ENCODE peak calls at places on chromosomes 12 and 14, in nine cellular contexts. One of them, this sample, is unnamed.

GRCh38 chr14:81192594-81192993 is 28.2 kb downstream of the GTF2A1 start:
- DNase-seq in cardiac septum: no peak
- DNase-seq in adrenal gland: no peak
- DNase-seq in fibroblast of pulmonary artery: no peak
- DNase-seq in AG04450: no peak
- DNase-seq in tibial nerve: no peak
- DNase-seq in stimulated activated CD4-positive, alpha-beta T cell treated with anti-CD3 and anti-CD28 coated beads, Interleukin-2, amount 100 ng/mL, for 48 hours: no peak
- DNase-seq in HAP-1: no peak
- DNase-seq in activated naive CD4-positive, alpha-beta T cell: no peak
- DNase-seq in this sample: no peak

GRCh38 chr14:37515761-37516160 is 79.3 kb downstream of the FOXA1 start:
- DNase-seq in HAP-1: no peak
- DNase-seq in cardiac septum: no peak
- DNase-seq in stimulated activated CD4-positive, alpha-beta T cell treated with anti-CD3 and anti-CD28 coated beads, Interleukin-2, amount 100 ng/mL, for 48 hours: no peak
- DNase-seq in tibial nerve: no peak
- DNase-seq in fibroblast of pulmonary artery: no peak
- DNase-seq in AG04450: no peak
- DNase-seq in activated naive CD4-positive, alpha-beta T cell: no peak
- DNase-seq in adrenal gland: no peak
- DNase-seq in this sample: no peak

GRCh38 chr12:69648476-69648875 is 37.8 kb upstream of the LRRC10 start:
- DNase-seq in activated naive CD4-positive, alpha-beta T cell: no peak
- DNase-seq in stimulated activated CD4-positive, alpha-beta T cell treated with anti-CD3 and anti-CD28 coated beads, Interleukin-2, amount 100 ng/mL, for 48 hours: no peak
- DNase-seq in AG04450: peak
- DNase-seq in fibroblast of pulmonary artery: peak
- DNase-seq in tibial nerve: no peak
- DNase-seq in HAP-1: no peak
- DNase-seq in cardiac septum: no peak
- DNase-seq in adrenal gland: no peak
- DNase-seq in this sample: no peak

GRCh38 chr12:12357697-12358476 is 1.0 kb downstream of the BORCS5 start:
- DNase-seq in AG04450: no peak
- DNase-seq in tibial nerve: no peak
- DNase-seq in activated naive CD4-positive, alpha-beta T cell: no peak
- DNase-seq in cardiac septum: no peak
- DNase-seq in adrenal gland: no peak
- DNase-seq in HAP-1: no peak
- DNase-seq in fibroblast of pulmonary artery: no peak
- DNase-seq in stimulated activated CD4-positive, alpha-beta T cell treated with anti-CD3 and anti-CD28 coated beads, Interleukin-2, amount 100 ng/mL, for 48 hours: peak
- DNase-seq in this sample: no peak

GRCh38 chr12:112524676-112525425 is 106.1 kb downstream of the PTPN11 start:
- DNase-seq in tibial nerve: no peak
- DNase-seq in HAP-1: no peak
- DNase-seq in cardiac septum: no peak
- DNase-seq in stimulated activated CD4-positive, alpha-beta T cell treated with anti-CD3 and anti-CD28 coated beads, Interleukin-2, amount 100 ng/mL, for 48 hours: no peak
- DNase-seq in fibroblast of pulmonary artery: peak
- DNase-seq in adrenal gland: no peak
- DNase-seq in AG04450: no peak
- DNase-seq in activated naive CD4-positive, alpha-beta T cell: no peak
- DNase-seq in this sample: no peak

GRCh38 chr12:54201001-54201794 is 12.4 kb upstream of the SMUG1 start:
- DNase-seq in fibroblast of pulmonary artery: peak
- DNase-seq in adrenal gland: peak
- DNase-seq in AG04450: peak
- DNase-seq in activated naive CD4-positive, alpha-beta T cell: peak
- DNase-seq in HAP-1: peak
- DNase-seq in stimulated activated CD4-positive, alpha-beta T cell treated with anti-CD3 and anti-CD28 coated beads, Interleukin-2, amount 100 ng/mL, for 48 hours: peak
- DNase-seq in cardiac septum: peak
- DNase-seq in tibial nerve: peak
- DNase-seq in this sample: no peak

GRCh38 chr14:92489394-92490238 is 24.0 kb upstream of the RIN3 start:
- DNase-seq in cardiac septum: no peak
- DNase-seq in fibroblast of pulmonary artery: no peak
- DNase-seq in HAP-1: no peak
- DNase-seq in AG04450: no peak
- DNase-seq in adrenal gland: no peak
- DNase-seq in activated naive CD4-positive, alpha-beta T cell: no peak
- DNase-seq in stimulated activated CD4-positive, alpha-beta T cell treated with anti-CD3 and anti-CD28 coated beads, Interleukin-2, amount 100 ng/mL, for 48 hours: no peak
- DNase-seq in tibial nerve: no peak
- DNase-seq in this sample: no peak

GRCh38 chr12:113136128-113136989 is 798 bp upstream of the RASAL1 start:
- DNase-seq in fibroblast of pulmonary artery: no peak
- DNase-seq in activated naive CD4-positive, alpha-beta T cell: no peak
- DNase-seq in AG04450: no peak
- DNase-seq in tibial nerve: no peak
- DNase-seq in cardiac septum: no peak
- DNase-seq in HAP-1: no peak
- DNase-seq in adrenal gland: peak
- DNase-seq in stimulated activated CD4-positive, alpha-beta T cell treated with anti-CD3 and anti-CD28 coated beads, Interleukin-2, amount 100 ng/mL, for 48 hours: peak
- DNase-seq in this sample: no peak

GRCh38 chr14:88748288-88748687 is 44.5 kb downstream of the EML5 start:
- DNase-seq in tibial nerve: no peak
- DNase-seq in fibroblast of pulmonary artery: no peak
- DNase-seq in AG04450: no peak
- DNase-seq in HAP-1: no peak
- DNase-seq in stimulated activated CD4-positive, alpha-beta T cell treated with anti-CD3 and anti-CD28 coated beads, Interleukin-2, amount 100 ng/mL, for 48 hours: no peak
- DNase-seq in cardiac septum: no peak
- DNase-seq in activated naive CD4-positive, alpha-beta T cell: no peak
- DNase-seq in adrenal gland: no peak
- DNase-seq in this sample: no peak

GRCh38 chr12:30296486-30296885 is 399.2 kb downstream of the IPO8 start:
- DNase-seq in adrenal gland: no peak
- DNase-seq in fibroblast of pulmonary artery: no peak
- DNase-seq in AG04450: no peak
- DNase-seq in HAP-1: no peak
- DNase-seq in activated naive CD4-positive, alpha-beta T cell: no peak
- DNase-seq in tibial nerve: no peak
- DNase-seq in cardiac septum: no peak
- DNase-seq in stimulated activated CD4-positive, alpha-beta T cell treated with anti-CD3 and anti-CD28 coated beads, Interleukin-2, amount 100 ng/mL, for 48 hours: no peak
- DNase-seq in this sample: no peak

GRCh38 chr12:106357549-106358409 is at the start of gene POLR3B:
- DNase-seq in HAP-1: peak
- DNase-seq in stimulated activated CD4-positive, alpha-beta T cell treated with anti-CD3 and anti-CD28 coated beads, Interleukin-2, amount 100 ng/mL, for 48 hours: peak
- DNase-seq in cardiac septum: peak
- DNase-seq in AG04450: peak
- DNase-seq in adrenal gland: peak
- DNase-seq in activated naive CD4-positive, alpha-beta T cell: peak
- DNase-seq in fibroblast of pulmonary artery: peak
- DNase-seq in tibial nerve: peak
- DNase-seq in this sample: peak

GRCh38 chr12:69027411-69027811 is 94.4 kb upstream of the CPM start:
- DNase-seq in fibroblast of pulmonary artery: peak
- DNase-seq in stimulated activated CD4-positive, alpha-beta T cell treated with anti-CD3 and anti-CD28 coated beads, Interleukin-2, amount 100 ng/mL, for 48 hours: no peak
- DNase-seq in activated naive CD4-positive, alpha-beta T cell: no peak
- DNase-seq in HAP-1: no peak
- DNase-seq in tibial nerve: no peak
- DNase-seq in adrenal gland: no peak
- DNase-seq in AG04450: no peak
- DNase-seq in cardiac septum: no peak
- DNase-seq in this sample: no peak

GRCh38 chr12:79119796-79120195 is 255.2 kb downstream of the SYT1 start:
- DNase-seq in HAP-1: peak
- DNase-seq in activated naive CD4-positive, alpha-beta T cell: no peak
- DNase-seq in tibial nerve: no peak
- DNase-seq in AG04450: no peak
- DNase-seq in fibroblast of pulmonary artery: no peak
- DNase-seq in stimulated activated CD4-positive, alpha-beta T cell treated with anti-CD3 and anti-CD28 coated beads, Interleukin-2, amount 100 ng/mL, for 48 hours: no peak
- DNase-seq in cardiac septum: no peak
- DNase-seq in adrenal gland: no peak
- DNase-seq in this sample: no peak

GRCh38 chr12:111828338-111828979 is 13.6 kb upstream of the MAPKAPK5 start:
- DNase-seq in AG04450: no peak
- DNase-seq in HAP-1: no peak
- DNase-seq in tibial nerve: no peak
- DNase-seq in cardiac septum: no peak
- DNase-seq in fibroblast of pulmonary artery: no peak
- DNase-seq in stimulated activated CD4-positive, alpha-beta T cell treated with anti-CD3 and anti-CD28 coated beads, Interleukin-2, amount 100 ng/mL, for 48 hours: no peak
- DNase-seq in activated naive CD4-positive, alpha-beta T cell: no peak
- DNase-seq in adrenal gland: no peak
- DNase-seq in this sample: no peak

GRCh38 chr14:92421756-92422155 is 91.8 kb upstream of the RIN3 start:
- DNase-seq in adrenal gland: no peak
- DNase-seq in fibroblast of pulmonary artery: peak
- DNase-seq in AG04450: no peak
- DNase-seq in HAP-1: no peak
- DNase-seq in activated naive CD4-positive, alpha-beta T cell: no peak
- DNase-seq in tibial nerve: no peak
- DNase-seq in stimulated activated CD4-positive, alpha-beta T cell treated with anti-CD3 and anti-CD28 coated beads, Interleukin-2, amount 100 ng/mL, for 48 hours: no peak
- DNase-seq in cardiac septum: no peak
- DNase-seq in this sample: no peak

GRCh38 chr12:52585951-52586350 is 12.3 kb upstream of the KRT74 start:
- DNase-seq in AG04450: no peak
- DNase-seq in cardiac septum: peak
- DNase-seq in HAP-1: no peak
- DNase-seq in adrenal gland: no peak
- DNase-seq in activated naive CD4-positive, alpha-beta T cell: no peak
- DNase-seq in fibroblast of pulmonary artery: no peak
- DNase-seq in tibial nerve: no peak
- DNase-seq in stimulated activated CD4-positive, alpha-beta T cell treated with anti-CD3 and anti-CD28 coated beads, Interleukin-2, amount 100 ng/mL, for 48 hours: peak
- DNase-seq in this sample: no peak

GRCh38 chr14:93759781-93760307 is 28.4 kb downstream of the PRIMA1 start:
- DNase-seq in HAP-1: no peak
- DNase-seq in cardiac septum: peak
- DNase-seq in fibroblast of pulmonary artery: no peak
- DNase-seq in adrenal gland: peak
- DNase-seq in tibial nerve: no peak
- DNase-seq in AG04450: no peak
- DNase-seq in activated naive CD4-positive, alpha-beta T cell: no peak
- DNase-seq in stimulated activated CD4-positive, alpha-beta T cell treated with anti-CD3 and anti-CD28 coated beads, Interleukin-2, amount 100 ng/mL, for 48 hours: no peak
- DNase-seq in this sample: no peak

GRCh38 chr14:101507306-101508150 is 53.8 kb upstream of the DIO3 start:
- DNase-seq in HAP-1: no peak
- DNase-seq in cardiac septum: peak
- DNase-seq in stimulated activated CD4-positive, alpha-beta T cell treated with anti-CD3 and anti-CD28 coated beads, Interleukin-2, amount 100 ng/mL, for 48 hours: no peak
- DNase-seq in tibial nerve: no peak
- DNase-seq in adrenal gland: no peak
- DNase-seq in AG04450: no peak
- DNase-seq in activated naive CD4-positive, alpha-beta T cell: no peak
- DNase-seq in fibroblast of pulmonary artery: no peak
- DNase-seq in this sample: no peak

GRCh38 chr12:50103767-50104321 is at the start of gene GPD1:
- DNase-seq in HAP-1: peak
- DNase-seq in fibroblast of pulmonary artery: peak
- DNase-seq in AG04450: no peak
- DNase-seq in tibial nerve: no peak
- DNase-seq in activated naive CD4-positive, alpha-beta T cell: no peak
- DNase-seq in adrenal gland: peak
- DNase-seq in cardiac septum: peak
- DNase-seq in stimulated activated CD4-positive, alpha-beta T cell treated with anti-CD3 and anti-CD28 coated beads, Interleukin-2, amount 100 ng/mL, for 48 hours: no peak
- DNase-seq in this sample: peak

GRCh38 chr14:85483037-85483436 is 46.9 kb upstream of the FLRT2 start:
- DNase-seq in cardiac septum: no peak
- DNase-seq in stimulated activated CD4-positive, alpha-beta T cell treated with anti-CD3 and anti-CD28 coated beads, Interleukin-2, amount 100 ng/mL, for 48 hours: no peak
- DNase-seq in tibial nerve: no peak
- DNase-seq in fibroblast of pulmonary artery: peak
- DNase-seq in activated naive CD4-positive, alpha-beta T cell: no peak
- DNase-seq in adrenal gland: no peak
- DNase-seq in HAP-1: no peak
- DNase-seq in AG04450: no peak
- DNase-seq in this sample: no peak

GRCh38 chr14:47959753-47960152 is 284.3 kb upstream of the MDGA2 start:
- DNase-seq in HAP-1: no peak
- DNase-seq in stimulated activated CD4-positive, alpha-beta T cell treated with anti-CD3 and anti-CD28 coated beads, Interleukin-2, amount 100 ng/mL, for 48 hours: no peak
- DNase-seq in cardiac septum: no peak
- DNase-seq in activated naive CD4-positive, alpha-beta T cell: no peak
- DNase-seq in fibroblast of pulmonary artery: no peak
- DNase-seq in adrenal gland: no peak
- DNase-seq in AG04450: no peak
- DNase-seq in tibial nerve: no peak
- DNase-seq in this sample: no peak

GRCh38 chr14:65850429-65851145 is 438.1 kb downstream of the FUT8 start:
- DNase-seq in adrenal gland: no peak
- DNase-seq in cardiac septum: no peak
- DNase-seq in activated naive CD4-positive, alpha-beta T cell: no peak
- DNase-seq in stimulated activated CD4-positive, alpha-beta T cell treated with anti-CD3 and anti-CD28 coated beads, Interleukin-2, amount 100 ng/mL, for 48 hours: peak
- DNase-seq in AG04450: no peak
- DNase-seq in tibial nerve: no peak
- DNase-seq in fibroblast of pulmonary artery: no peak
- DNase-seq in HAP-1: no peak
- DNase-seq in this sample: no peak

GRCh38 chr14:61502459-61503093 is 181.2 kb downstream of the PRKCH start:
- DNase-seq in fibroblast of pulmonary artery: peak
- DNase-seq in HAP-1: no peak
- DNase-seq in adrenal gland: no peak
- DNase-seq in activated naive CD4-positive, alpha-beta T cell: no peak
- DNase-seq in stimulated activated CD4-positive, alpha-beta T cell treated with anti-CD3 and anti-CD28 coated beads, Interleukin-2, amount 100 ng/mL, for 48 hours: no peak
- DNase-seq in tibial nerve: no peak
- DNase-seq in AG04450: no peak
- DNase-seq in cardiac septum: no peak
- DNase-seq in this sample: no peak

GRCh38 chr12:31745242-31745641 is 16.4 kb upstream of the AMN1 start:
- DNase-seq in HAP-1: no peak
- DNase-seq in cardiac septum: no peak
- DNase-seq in fibroblast of pulmonary artery: no peak
- DNase-seq in tibial nerve: no peak
- DNase-seq in activated naive CD4-positive, alpha-beta T cell: no peak
- DNase-seq in AG04450: no peak
- DNase-seq in adrenal gland: no peak
- DNase-seq in stimulated activated CD4-positive, alpha-beta T cell treated with anti-CD3 and anti-CD28 coated beads, Interleukin-2, amount 100 ng/mL, for 48 hours: no peak
- DNase-seq in this sample: no peak

GRCh38 chr12:67827820-67828383 is 161.3 kb upstream of the IFNG-AS1 start:
- DNase-seq in stimulated activated CD4-positive, alpha-beta T cell treated with anti-CD3 and anti-CD28 coated beads, Interleukin-2, amount 100 ng/mL, for 48 hours: peak
- DNase-seq in adrenal gland: peak
- DNase-seq in tibial nerve: peak
- DNase-seq in HAP-1: no peak
- DNase-seq in activated naive CD4-positive, alpha-beta T cell: no peak
- DNase-seq in cardiac septum: no peak
- DNase-seq in AG04450: peak
- DNase-seq in fibroblast of pulmonary artery: peak
- DNase-seq in this sample: no peak

GRCh38 chr12:13154027-13154538 is 42.4 kb upstream of the EMP1 start:
- DNase-seq in activated naive CD4-positive, alpha-beta T cell: no peak
- DNase-seq in adrenal gland: no peak
- DNase-seq in AG04450: no peak
- DNase-seq in cardiac septum: no peak
- DNase-seq in fibroblast of pulmonary artery: no peak
- DNase-seq in tibial nerve: no peak
- DNase-seq in stimulated activated CD4-positive, alpha-beta T cell treated with anti-CD3 and anti-CD28 coated beads, Interleukin-2, amount 100 ng/mL, for 48 hours: no peak
- DNase-seq in HAP-1: no peak
- DNase-seq in this sample: no peak

GRCh38 chr12:1418144-1418543 is 176.2 kb downstream of the FBXL14 start:
- DNase-seq in AG04450: no peak
- DNase-seq in activated naive CD4-positive, alpha-beta T cell: no peak
- DNase-seq in tibial nerve: no peak
- DNase-seq in fibroblast of pulmonary artery: no peak
- DNase-seq in HAP-1: no peak
- DNase-seq in stimulated activated CD4-positive, alpha-beta T cell treated with anti-CD3 and anti-CD28 coated beads, Interleukin-2, amount 100 ng/mL, for 48 hours: no peak
- DNase-seq in adrenal gland: no peak
- DNase-seq in cardiac septum: no peak
- DNase-seq in this sample: no peak

GRCh38 chr14:52356025-52356424 is 41.9 kb downstream of the PTGER2 start:
- DNase-seq in tibial nerve: no peak
- DNase-seq in stimulated activated CD4-positive, alpha-beta T cell treated with anti-CD3 and anti-CD28 coated beads, Interleukin-2, amount 100 ng/mL, for 48 hours: no peak
- DNase-seq in cardiac septum: no peak
- DNase-seq in adrenal gland: no peak
- DNase-seq in fibroblast of pulmonary artery: peak
- DNase-seq in activated naive CD4-positive, alpha-beta T cell: no peak
- DNase-seq in AG04450: no peak
- DNase-seq in HAP-1: no peak
- DNase-seq in this sample: no peak